ENCODE peak calls at places on chromosomes 6 and 20, in eight cellular contexts. One of them, this sample, is unnamed.

GRCh38 chr20:33689973-33690372 is 3.8 kb upstream of the E2F1 start:
- DNase-seq in cerebellar cortex: no peak
- DNase-seq in stromal cell of bone marrow: no peak
- DNase-seq in GM10248: no peak
- DNase-seq in fibroblast of pulmonary artery: peak; percentile 77
- DNase-seq in WTC11: no peak
- DNase-seq in activated T-cell treated with anti-CD3 and anti-CD28 coated beads for 1 hour: peak; percentile 33
- DNase-seq in stimulated activated CD4-positive, alpha-beta T cell treated with anti-CD3 and anti-CD28 coated beads, Interleukin-4, amount 100 ng/mL, for 1 hour: peak; percentile 34
- DNase-seq in this sample: peak; percentile 24

GRCh38 chr6:4496284-4496683 is 279.9 kb upstream of the CDYL start:
- DNase-seq in GM10248: no peak
- DNase-seq in cerebellar cortex: no peak
- DNase-seq in WTC11: no peak
- DNase-seq in activated T-cell treated with anti-CD3 and anti-CD28 coated beads for 1 hour: no peak
- DNase-seq in stromal cell of bone marrow: no peak
- DNase-seq in stimulated activated CD4-positive, alpha-beta T cell treated with anti-CD3 and anti-CD28 coated beads, Interleukin-4, amount 100 ng/mL, for 1 hour: no peak
- DNase-seq in fibroblast of pulmonary artery: no peak
- DNase-seq in this sample: no peak

GRCh38 chr6:112156694-112157093 is 69.3 kb downstream of the FAM229B start:
- DNase-seq in fibroblast of pulmonary artery: peak; percentile 17
- DNase-seq in WTC11: no peak
- DNase-seq in stromal cell of bone marrow: no peak
- DNase-seq in activated T-cell treated with anti-CD3 and anti-CD28 coated beads for 1 hour: no peak
- DNase-seq in stimulated activated CD4-positive, alpha-beta T cell treated with anti-CD3 and anti-CD28 coated beads, Interleukin-4, amount 100 ng/mL, for 1 hour: no peak
- DNase-seq in GM10248: no peak
- DNase-seq in cerebellar cortex: no peak
- DNase-seq in this sample: no peak

GRCh38 chr20:54167909-54168872 is 5.6 kb downstream of the CYP24A1 start:
- DNase-seq in cerebellar cortex: no peak
- DNase-seq in fibroblast of pulmonary artery: peak; percentile 38
- DNase-seq in stromal cell of bone marrow: no peak
- DNase-seq in WTC11: no peak
- DNase-seq in stimulated activated CD4-positive, alpha-beta T cell treated with anti-CD3 and anti-CD28 coated beads, Interleukin-4, amount 100 ng/mL, for 1 hour: no peak
- DNase-seq in activated T-cell treated with anti-CD3 and anti-CD28 coated beads for 1 hour: no peak
- DNase-seq in GM10248: no peak
- DNase-seq in this sample: no peak

GRCh38 chr6:167550936-167551633 is 226.2 kb downstream of the TTLL2 start:
- DNase-seq in stromal cell of bone marrow: no peak
- DNase-seq in stimulated activated CD4-positive, alpha-beta T cell treated with anti-CD3 and anti-CD28 coated beads, Interleukin-4, amount 100 ng/mL, for 1 hour: no peak
- DNase-seq in activated T-cell treated with anti-CD3 and anti-CD28 coated beads for 1 hour: no peak
- DNase-seq in fibroblast of pulmonary artery: peak; percentile 51
- DNase-seq in cerebellar cortex: peak; percentile 19
- DNase-seq in GM10248: no peak
- DNase-seq in WTC11: no peak
- DNase-seq in this sample: no peak

GRCh38 chr20:54108817-54109216 is 38.4 kb upstream of the BCAS1 start:
- DNase-seq in activated T-cell treated with anti-CD3 and anti-CD28 coated beads for 1 hour: no peak
- DNase-seq in cerebellar cortex: no peak
- DNase-seq in stimulated activated CD4-positive, alpha-beta T cell treated with anti-CD3 and anti-CD28 coated beads, Interleukin-4, amount 100 ng/mL, for 1 hour: no peak
- DNase-seq in stromal cell of bone marrow: no peak
- DNase-seq in GM10248: no peak
- DNase-seq in WTC11: no peak
- DNase-seq in fibroblast of pulmonary artery: no peak
- DNase-seq in this sample: no peak

GRCh38 chr6:123994891-123995635 is 191.4 kb downstream of the NKAIN2 start:
- DNase-seq in GM10248: no peak
- DNase-seq in cerebellar cortex: no peak
- DNase-seq in stimulated activated CD4-positive, alpha-beta T cell treated with anti-CD3 and anti-CD28 coated beads, Interleukin-4, amount 100 ng/mL, for 1 hour: no peak
- DNase-seq in fibroblast of pulmonary artery: no peak
- DNase-seq in WTC11: no peak
- DNase-seq in stromal cell of bone marrow: no peak
- DNase-seq in activated T-cell treated with anti-CD3 and anti-CD28 coated beads for 1 hour: no peak
- DNase-seq in this sample: no peak

GRCh38 chr20:62668441-62669027 is 26.2 kb downstream of the SLCO4A1 start:
- DNase-seq in stimulated activated CD4-positive, alpha-beta T cell treated with anti-CD3 and anti-CD28 coated beads, Interleukin-4, amount 100 ng/mL, for 1 hour: peak; percentile 26
- DNase-seq in activated T-cell treated with anti-CD3 and anti-CD28 coated beads for 1 hour: peak; percentile 22
- DNase-seq in fibroblast of pulmonary artery: peak; percentile 83
- DNase-seq in cerebellar cortex: peak; percentile 77
- DNase-seq in stromal cell of bone marrow: peak; percentile 56
- DNase-seq in WTC11: peak; percentile 84
- DNase-seq in GM10248: peak; percentile 68
- DNase-seq in this sample: peak; percentile 37

GRCh38 chr6:5378331-5378730 is 117.0 kb downstream of the FARS2 start:
- DNase-seq in stromal cell of bone marrow: no peak
- DNase-seq in WTC11: no peak
- DNase-seq in fibroblast of pulmonary artery: no peak
- DNase-seq in activated T-cell treated with anti-CD3 and anti-CD28 coated beads for 1 hour: no peak
- DNase-seq in stimulated activated CD4-positive, alpha-beta T cell treated with anti-CD3 and anti-CD28 coated beads, Interleukin-4, amount 100 ng/mL, for 1 hour: no peak
- DNase-seq in GM10248: no peak
- DNase-seq in cerebellar cortex: peak; percentile 67
- DNase-seq in this sample: no peak

GRCh38 chr6:130132286-130132701 is 90.5 kb downstream of the SAMD3 start:
- DNase-seq in WTC11: no peak
- DNase-seq in cerebellar cortex: no peak
- DNase-seq in stimulated activated CD4-positive, alpha-beta T cell treated with anti-CD3 and anti-CD28 coated beads, Interleukin-4, amount 100 ng/mL, for 1 hour: no peak
- DNase-seq in GM10248: peak; percentile 18
- DNase-seq in activated T-cell treated with anti-CD3 and anti-CD28 coated beads for 1 hour: peak; percentile 13
- DNase-seq in fibroblast of pulmonary artery: no peak
- DNase-seq in stromal cell of bone marrow: no peak
- DNase-seq in this sample: no peak

GRCh38 chr20:61839912-61840441 is 225.7 kb downstream of the TAF4 start:
- DNase-seq in WTC11: no peak
- DNase-seq in GM10248: no peak
- DNase-seq in activated T-cell treated with anti-CD3 and anti-CD28 coated beads for 1 hour: no peak
- DNase-seq in fibroblast of pulmonary artery: no peak
- DNase-seq in stimulated activated CD4-positive, alpha-beta T cell treated with anti-CD3 and anti-CD28 coated beads, Interleukin-4, amount 100 ng/mL, for 1 hour: no peak
- DNase-seq in cerebellar cortex: no peak
- DNase-seq in stromal cell of bone marrow: no peak
- DNase-seq in this sample: no peak

GRCh38 chr6:161038229-161039003 is 46.8 kb downstream of the MAP3K4 start:
- DNase-seq in cerebellar cortex: peak; percentile 32
- DNase-seq in activated T-cell treated with anti-CD3 and anti-CD28 coated beads for 1 hour: no peak
- DNase-seq in GM10248: peak; percentile 31
- DNase-seq in stimulated activated CD4-positive, alpha-beta T cell treated with anti-CD3 and anti-CD28 coated beads, Interleukin-4, amount 100 ng/mL, for 1 hour: no peak
- DNase-seq in fibroblast of pulmonary artery: peak; percentile 78
- DNase-seq in WTC11: no peak
- DNase-seq in stromal cell of bone marrow: peak; percentile 92
- DNase-seq in this sample: no peak

GRCh38 chr20:15977026-15977425 is 596.2 kb downstream of the KIF16B start:
- DNase-seq in activated T-cell treated with anti-CD3 and anti-CD28 coated beads for 1 hour: no peak
- DNase-seq in WTC11: no peak
- DNase-seq in cerebellar cortex: no peak
- DNase-seq in stromal cell of bone marrow: no peak
- DNase-seq in fibroblast of pulmonary artery: no peak
- DNase-seq in stimulated activated CD4-positive, alpha-beta T cell treated with anti-CD3 and anti-CD28 coated beads, Interleukin-4, amount 100 ng/mL, for 1 hour: no peak
- DNase-seq in GM10248: no peak
- DNase-seq in this sample: no peak

GRCh38 chr6:152952045-152952444 is 30.8 kb downstream of the FBXO5 start:
- DNase-seq in WTC11: no peak
- DNase-seq in GM10248: no peak
- DNase-seq in stimulated activated CD4-positive, alpha-beta T cell treated with anti-CD3 and anti-CD28 coated beads, Interleukin-4, amount 100 ng/mL, for 1 hour: no peak
- DNase-seq in fibroblast of pulmonary artery: peak; percentile 27
- DNase-seq in activated T-cell treated with anti-CD3 and anti-CD28 coated beads for 1 hour: no peak
- DNase-seq in stromal cell of bone marrow: no peak
- DNase-seq in cerebellar cortex: no peak
- DNase-seq in this sample: no peak

GRCh38 chr6:129778793-129779192 is 68.8 kb upstream of the ARHGAP18 start:
- DNase-seq in cerebellar cortex: no peak
- DNase-seq in WTC11: no peak
- DNase-seq in stimulated activated CD4-positive, alpha-beta T cell treated with anti-CD3 and anti-CD28 coated beads, Interleukin-4, amount 100 ng/mL, for 1 hour: no peak
- DNase-seq in GM10248: no peak
- DNase-seq in activated T-cell treated with anti-CD3 and anti-CD28 coated beads for 1 hour: no peak
- DNase-seq in fibroblast of pulmonary artery: no peak
- DNase-seq in stromal cell of bone marrow: no peak
- DNase-seq in this sample: no peak

GRCh38 chr6:166675736-166676135 is 48.7 kb upstream of the RPS6KA2 start:
- DNase-seq in GM10248: no peak
- DNase-seq in WTC11: no peak
- DNase-seq in fibroblast of pulmonary artery: no peak
- DNase-seq in cerebellar cortex: no peak
- DNase-seq in activated T-cell treated with anti-CD3 and anti-CD28 coated beads for 1 hour: no peak
- DNase-seq in stromal cell of bone marrow: no peak
- DNase-seq in stimulated activated CD4-positive, alpha-beta T cell treated with anti-CD3 and anti-CD28 coated beads, Interleukin-4, amount 100 ng/mL, for 1 hour: no peak
- DNase-seq in this sample: no peak

GRCh38 chr6:4644962-4645361 is 131.2 kb upstream of the CDYL start:
- DNase-seq in stromal cell of bone marrow: no peak
- DNase-seq in activated T-cell treated with anti-CD3 and anti-CD28 coated beads for 1 hour: no peak
- DNase-seq in stimulated activated CD4-positive, alpha-beta T cell treated with anti-CD3 and anti-CD28 coated beads, Interleukin-4, amount 100 ng/mL, for 1 hour: no peak
- DNase-seq in GM10248: no peak
- DNase-seq in cerebellar cortex: no peak
- DNase-seq in fibroblast of pulmonary artery: peak; percentile 55
- DNase-seq in WTC11: no peak
- DNase-seq in this sample: no peak

GRCh38 chr6:143575440-143575839 is 63.9 kb upstream of the FUCA2 start:
- DNase-seq in fibroblast of pulmonary artery: peak; percentile 93
- DNase-seq in cerebellar cortex: peak; percentile 88
- DNase-seq in stimulated activated CD4-positive, alpha-beta T cell treated with anti-CD3 and anti-CD28 coated beads, Interleukin-4, amount 100 ng/mL, for 1 hour: no peak
- DNase-seq in activated T-cell treated with anti-CD3 and anti-CD28 coated beads for 1 hour: peak; percentile 16
- DNase-seq in GM10248: peak; percentile 75
- DNase-seq in stromal cell of bone marrow: peak; percentile 70
- DNase-seq in WTC11: peak; percentile 32
- DNase-seq in this sample: peak; percentile 16

GRCh38 chr6:166570929-166571699 is 15.4 kb downstream of the RAMACL start:
- DNase-seq in GM10248: no peak
- DNase-seq in stimulated activated CD4-positive, alpha-beta T cell treated with anti-CD3 and anti-CD28 coated beads, Interleukin-4, amount 100 ng/mL, for 1 hour: no peak
- DNase-seq in cerebellar cortex: no peak
- DNase-seq in fibroblast of pulmonary artery: no peak
- DNase-seq in activated T-cell treated with anti-CD3 and anti-CD28 coated beads for 1 hour: no peak
- DNase-seq in stromal cell of bone marrow: no peak
- DNase-seq in WTC11: no peak
- DNase-seq in this sample: no peak

GRCh38 chr6:158808442-158808833 is 10.7 kb downstream of the EZR start:
- DNase-seq in cerebellar cortex: no peak
- DNase-seq in activated T-cell treated with anti-CD3 and anti-CD28 coated beads for 1 hour: no peak
- DNase-seq in stimulated activated CD4-positive, alpha-beta T cell treated with anti-CD3 and anti-CD28 coated beads, Interleukin-4, amount 100 ng/mL, for 1 hour: no peak
- DNase-seq in GM10248: no peak
- DNase-seq in WTC11: no peak
- DNase-seq in stromal cell of bone marrow: no peak
- DNase-seq in fibroblast of pulmonary artery: no peak
- DNase-seq in this sample: no peak

GRCh38 chr20:39390186-39390585 is 428.0 kb downstream of the DHX35 start:
- DNase-seq in stimulated activated CD4-positive, alpha-beta T cell treated with anti-CD3 and anti-CD28 coated beads, Interleukin-4, amount 100 ng/mL, for 1 hour: no peak
- DNase-seq in activated T-cell treated with anti-CD3 and anti-CD28 coated beads for 1 hour: no peak
- DNase-seq in stromal cell of bone marrow: no peak
- DNase-seq in WTC11: no peak
- DNase-seq in GM10248: no peak
- DNase-seq in cerebellar cortex: no peak
- DNase-seq in fibroblast of pulmonary artery: no peak
- DNase-seq in this sample: no peak

GRCh38 chr20:39032997-39033396 is 70.9 kb downstream of the DHX35 start:
- DNase-seq in activated T-cell treated with anti-CD3 and anti-CD28 coated beads for 1 hour: no peak
- DNase-seq in GM10248: no peak
- DNase-seq in stromal cell of bone marrow: no peak
- DNase-seq in cerebellar cortex: no peak
- DNase-seq in WTC11: no peak
- DNase-seq in stimulated activated CD4-positive, alpha-beta T cell treated with anti-CD3 and anti-CD28 coated beads, Interleukin-4, amount 100 ng/mL, for 1 hour: no peak
- DNase-seq in fibroblast of pulmonary artery: no peak
- DNase-seq in this sample: no peak

GRCh38 chr20:61942526-61942925 is 123.2 kb downstream of the TAF4 start:
- DNase-seq in activated T-cell treated with anti-CD3 and anti-CD28 coated beads for 1 hour: no peak
- DNase-seq in stromal cell of bone marrow: no peak
- DNase-seq in cerebellar cortex: no peak
- DNase-seq in WTC11: peak; percentile 8
- DNase-seq in stimulated activated CD4-positive, alpha-beta T cell treated with anti-CD3 and anti-CD28 coated beads, Interleukin-4, amount 100 ng/mL, for 1 hour: no peak
- DNase-seq in GM10248: no peak
- DNase-seq in fibroblast of pulmonary artery: no peak
- DNase-seq in this sample: no peak

GRCh38 chr6:2792330-2792729 is 27.1 kb downstream of the WRNIP1 start:
- DNase-seq in WTC11: no peak
- DNase-seq in fibroblast of pulmonary artery: peak; percentile 32
- DNase-seq in stimulated activated CD4-positive, alpha-beta T cell treated with anti-CD3 and anti-CD28 coated beads, Interleukin-4, amount 100 ng/mL, for 1 hour: no peak
- DNase-seq in stromal cell of bone marrow: no peak
- DNase-seq in GM10248: no peak
- DNase-seq in cerebellar cortex: no peak
- DNase-seq in activated T-cell treated with anti-CD3 and anti-CD28 coated beads for 1 hour: no peak
- DNase-seq in this sample: no peak